ENCODE peak calls at places on chromosome 14, in seven cellular contexts. P, A, R, K, L, T and N are unnamed samples.

GRCh38 chr14:50047274-50047676 is 69.1 kb downstream of the VCPKMT start:
- DNase-seq in P (no peak), R (no peak), A (no peak), K (no peak), T (peak), L (peak), N (peak)

GRCh38 chr14:38255408-38255672 is 553 bp downstream of the CLEC14A start:
- DNase-seq in T (no peak), R (peak), L (no peak), K (no peak), P (no peak), A (no peak), N (no peak)

GRCh38 chr14:75046899-75047298 is 4.4 kb downstream of the MLH3 start:
- DNase-seq in P (no peak), T (no peak), A (no peak), K (no peak), R (no peak), L (no peak), N (no peak)

GRCh38 chr14:66038214-66038977 is 447.8 kb upstream of the CCDC196 start:
- DNase-seq in T (no peak), K (no peak), A (no peak), L (peak), P (no peak), R (no peak), N (no peak)

GRCh38 chr14:83255015-83255726 is 1721.5 kb upstream of the SEL1L start:
- DNase-seq in A (no peak), K (no peak), P (no peak), L (no peak), R (no peak), T (peak), N (no peak)

GRCh38 chr14:50953497-50953896 is 9.2 kb upstream of the PYGL start:
- DNase-seq in K (no peak), T (no peak), R (no peak), L (no peak), A (no peak), P (no peak), N (no peak)

GRCh38 chr14:50928002-50928635 is 16.2 kb downstream of the PYGL start:
- DNase-seq in A (no peak), L (no peak), R (no peak), T (peak), P (no peak), K (no peak), N (no peak)

GRCh38 chr14:22065372-22065771 is 391.8 kb upstream of the OR4E1 start:
- DNase-seq in P (no peak), A (no peak), T (no peak), R (no peak), L (no peak), K (no peak), N (no peak)

GRCh38 chr14:54803926-54804719 is 98.5 kb downstream of the GCH1 start:
- DNase-seq in R (no peak), K (no peak), P (no peak), L (peak), T (no peak), A (no peak), N (no peak)

GRCh38 chr14:101226603-101227425 is 323.3 kb upstream of the RTL1 start:
- DNase-seq in T (no peak), R (peak), K (no peak), A (no peak), P (no peak), L (peak), N (no peak)

GRCh38 chr14:70664698-70665447 is 23.2 kb downstream of the TTC9 start:
- DNase-seq in A (no peak), K (no peak), P (no peak), L (no peak), R (no peak), T (no peak), N (peak)

GRCh38 chr14:88614218-88614907 is 51.5 kb downstream of the ZC3H14 start:
- DNase-seq in A (no peak), R (no peak), K (no peak), L (no peak), P (no peak), T (no peak), N (no peak)

GRCh38 chr14:31133133-31133532 is 74.5 kb downstream of the HECTD1 start:
- DNase-seq in P (no peak), A (no peak), R (no peak), K (no peak), L (no peak), T (no peak), N (no peak)

GRCh38 chr14:51304428-51304827 is 64.4 kb downstream of the TMX1 start:
- DNase-seq in P (no peak), T (no peak), A (no peak), L (no peak), R (no peak), K (no peak), N (no peak)

GRCh38 chr14:66403183-66403582 is 83.0 kb upstream of the CCDC196 start:
- DNase-seq in K (no peak), L (peak), R (no peak), A (peak), T (no peak), P (no peak), N (peak)

GRCh38 chr14:97164014-97164413 is 366.8 kb downstream of the VRK1 start:
- DNase-seq in K (no peak), L (no peak), A (no peak), T (no peak), R (no peak), P (no peak), N (no peak)

GRCh38 chr14:51035611-51036192 is 59.2 kb downstream of the TRIM9 start:
- DNase-seq in R (no peak), T (no peak), K (no peak), L (peak), A (no peak), P (no peak), N (peak)

GRCh38 chr14:76550534-76550933 is 174.6 kb downstream of the ESRRB start:
- DNase-seq in A (no peak), T (no peak), R (no peak), K (no peak), L (no peak), P (peak), N (peak)

GRCh38 chr14:62097072-62097471 is 334.9 kb downstream of the SNAPC1 start:
- DNase-seq in P (no peak), T (no peak), R (no peak), K (no peak), A (no peak), L (no peak), N (no peak)

GRCh38 chr14:102232348-102232625 is 72.7 kb downstream of the MOK start:
- DNase-seq in P (no peak), T (no peak), A (no peak), K (no peak), L (no peak), R (no peak), N (no peak)

GRCh38 chr14:56797003-56797568 is 13.2 kb downstream of the OTX2 start:
- DNase-seq in R (peak), P (no peak), K (no peak), L (no peak), A (no peak), T (no peak), N (no peak)

GRCh38 chr14:50955373-50956043 is 11.2 kb upstream of the PYGL start:
- DNase-seq in P (peak), L (peak), R (no peak), A (peak), K (peak), T (no peak), N (peak)

GRCh38 chr14:78227466-78228077 is 57.4 kb downstream of the NRXN3 start:
- DNase-seq in P (no peak), R (no peak), L (no peak), A (peak), K (no peak), T (no peak), N (no peak)

GRCh38 chr14:101179691-101180211 is 276.2 kb upstream of the RTL1 start:
- DNase-seq in P (no peak), K (no peak), R (no peak), T (no peak), A (no peak), L (no peak), N (no peak)

GRCh38 chr14:92598549-92598905 is 84.9 kb downstream of the RIN3 start:
- DNase-seq in T (no peak), L (no peak), K (no peak), R (no peak), A (no peak), P (no peak), N (no peak)

GRCh38 chr14:76776306-76777251 is 15.3 kb downstream of the VASH1 start:
- DNase-seq in P (no peak), T (no peak), L (peak), R (no peak), K (no peak), A (peak), N (no peak)

GRCh38 chr14:35438910-35439713 is 34.6 kb upstream of the NFKBIA start:
- DNase-seq in P (peak), K (peak), A (peak), R (no peak), L (peak), T (peak), N (no peak)

GRCh38 chr14:75471059-75471458 is 43.2 kb downstream of the JDP2 start:
- DNase-seq in R (no peak), K (no peak), T (no peak), P (no peak), L (no peak), A (no peak), N (no peak)

GRCh38 chr14:65360144-65360784 is 52.3 kb upstream of the FUT8 start:
- DNase-seq in K (peak), R (no peak), P (no peak), L (no peak), A (no peak), T (no peak), N (no peak)

GRCh38 chr14:92635031-92635430 is 113.4 kb downstream of the LGMN start:
- DNase-seq in R (no peak), T (no peak), P (no peak), A (no peak), L (no peak), K (no peak), N (no peak)

GRCh38 chr14:99201351-99202073 is 70.5 kb downstream of the BCL11B start:
- DNase-seq in P (no peak), K (no peak), R (no peak), A (no peak), T (no peak), L (no peak), N (no peak)

GRCh38 chr14:72573725-72574426 is 320.0 kb downstream of the DPF3 start:
- DNase-seq in K (no peak), A (no peak), L (no peak), T (no peak), P (no peak), R (no peak), N (no peak)

GRCh38 chr14:52013984-52014600 is 24.7 kb downstream of the RTRAF start:
- DNase-seq in A (peak), T (no peak), R (peak), K (peak), P (no peak), L (no peak), N (no peak)

DNA sequence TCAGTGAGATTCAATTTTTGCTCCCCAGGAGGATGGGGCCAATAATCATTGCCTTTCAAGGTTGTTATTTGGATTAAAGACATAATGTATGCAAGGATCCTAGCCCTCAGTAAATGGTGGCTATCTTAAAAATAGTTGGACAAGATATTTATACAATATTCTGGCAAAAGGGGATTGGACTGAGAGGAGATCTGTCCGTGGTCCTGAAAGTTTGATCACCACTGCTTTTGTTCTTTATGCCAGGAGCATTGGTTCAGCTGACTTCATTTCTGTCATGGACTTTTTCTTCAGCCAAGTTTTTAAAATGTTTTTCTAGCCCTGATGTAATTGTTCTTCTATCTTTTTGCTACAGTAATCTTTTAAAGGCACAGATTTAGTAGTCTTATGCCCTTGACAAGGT is 70.2 kb upstream of the TCL1A start:
- DNase-seq in K (no peak), L (peak), A (peak), R (no peak), P (no peak), T (no peak), N (peak)
- TF ChIP-seq JUND in K (no peak), L (no peak), A (no peak), R (no peak), P (no peak), T (no peak), N (no peak)

GRCh38 chr14:90204516-90204915 is 51.8 kb upstream of the PSMC1 start:
- DNase-seq in A (no peak), K (no peak), P (no peak), T (no peak), L (no peak), R (no peak), N (no peak)
- TF ChIP-seq JUND in A (no peak), K (no peak), P (no peak), T (no peak), L (no peak), R (no peak), N (no peak)

GRCh38 chr14:79781882-79782281 is 429.4 kb downstream of the DIO2 start:
- DNase-seq in P (no peak), R (no peak), A (no peak), K (no peak), T (no peak), L (no peak), N (no peak)

DNA sequence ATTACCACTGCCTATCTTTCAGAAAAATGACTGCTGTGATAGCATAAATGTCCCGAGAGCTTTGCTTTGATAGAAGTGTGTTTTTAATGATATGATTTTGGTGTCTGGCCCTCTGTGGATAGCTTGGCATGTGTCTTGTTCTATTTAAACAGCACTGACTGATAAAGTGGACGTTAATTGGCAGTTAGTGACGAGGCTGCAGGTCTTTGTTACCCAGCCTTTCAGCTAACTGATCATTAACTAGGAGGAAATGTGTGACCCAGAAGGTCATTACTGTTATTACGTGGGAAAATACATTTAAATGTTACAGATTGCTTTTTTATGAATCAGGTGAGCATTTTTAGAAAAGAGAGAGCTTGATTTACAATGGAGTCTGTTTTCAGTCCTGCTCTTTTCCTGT is 428.2 kb downstream of the DIO2 start:
- DNase-seq in T (no peak), P (no peak), R (no peak), L (no peak), A (no peak), K (no peak), N (no peak)
- TF ChIP-seq JUND in T (no peak), P (no peak), R (no peak), L (no peak), A (no peak), K (no peak), N (no peak)

GRCh38 chr14:104734051-104734587 is 10.1 kb downstream of the ADSS1 start:
- DNase-seq in R (no peak), K (no peak), T (no peak), P (no peak), A (no peak), L (no peak), N (no peak)

GRCh38 chr14:104735830-104736642 is 12.0 kb downstream of the ADSS1 start:
- DNase-seq in P (no peak), A (no peak), R (no peak), L (peak), T (no peak), K (peak), N (no peak)

GRCh38 chr14:104732931-104733681 is 9.1 kb downstream of the ADSS1 start:
- DNase-seq in R (no peak), A (no peak), T (no peak), P (no peak), K (no peak), L (no peak), N (no peak)

GRCh38 chr14:104734601-104734990 is 10.6 kb downstream of the ADSS1 start:
- DNase-seq in K (no peak), A (no peak), R (no peak), T (no peak), P (no peak), L (no peak), N (no peak)

DNA sequence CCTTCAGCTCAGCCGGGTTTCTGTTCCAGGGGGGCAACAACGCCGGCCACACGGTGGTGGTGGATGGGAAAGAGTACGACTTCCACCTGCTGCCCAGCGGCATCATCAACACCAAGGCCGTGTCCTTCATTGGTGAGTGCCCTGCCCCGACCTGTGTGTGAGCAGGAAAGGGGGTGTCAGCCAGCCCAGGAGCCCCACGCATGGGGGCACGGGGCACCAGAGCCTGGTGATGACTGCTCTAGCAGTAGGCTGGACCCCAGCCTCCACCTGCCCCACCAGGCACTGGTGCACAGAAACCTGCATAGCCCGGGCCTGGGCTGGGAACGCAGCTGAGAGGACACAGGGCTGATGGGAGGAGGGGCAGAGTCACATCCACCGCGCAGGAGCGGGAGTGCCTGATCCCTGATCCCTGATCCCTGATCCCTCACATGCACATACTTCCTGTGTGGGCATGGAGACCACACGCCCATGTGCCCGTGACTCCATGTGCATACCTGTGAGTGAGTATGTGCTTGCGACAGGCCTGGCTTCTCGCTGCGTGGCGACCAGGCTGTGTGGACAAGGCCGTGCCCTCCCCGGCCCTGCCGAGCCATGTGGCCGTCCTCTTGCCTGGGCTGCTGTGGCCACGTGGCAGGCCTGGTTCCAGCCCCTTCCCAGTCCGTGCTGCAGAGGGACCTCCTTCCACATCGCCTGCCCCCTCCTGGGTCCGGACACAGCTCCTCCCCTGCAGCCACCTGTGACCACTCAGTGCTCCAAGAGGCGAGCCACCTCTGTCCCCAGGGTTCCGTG is 11.2 kb downstream of the ADSS1 start:
- DNase-seq in L (peak), P (no peak), R (no peak), T (no peak), K (no peak), A (no peak), N (no peak)
- TF ChIP-seq JUND in L (peak), P (no peak), R (no peak), T (no peak), K (no peak), A (no peak), N (no peak)

GRCh38 chr14:69428289-69428998 is 30.0 kb downstream of the SLC39A9 start:
- DNase-seq in A (no peak), P (no peak), T (peak), R (no peak), L (no peak), K (no peak), N (no peak)

GRCh38 chr14:69424139-69424923 is 25.8 kb downstream of the SLC39A9 start:
- DNase-seq in P (no peak), T (no peak), R (no peak), L (peak), A (no peak), K (no peak), N (no peak)

GRCh38 chr14:69427596-69427995 is 29.1 kb downstream of the SLC39A9 start:
- DNase-seq in K (no peak), T (no peak), A (no peak), P (no peak), R (no peak), L (no peak), N (no peak)

DNA sequence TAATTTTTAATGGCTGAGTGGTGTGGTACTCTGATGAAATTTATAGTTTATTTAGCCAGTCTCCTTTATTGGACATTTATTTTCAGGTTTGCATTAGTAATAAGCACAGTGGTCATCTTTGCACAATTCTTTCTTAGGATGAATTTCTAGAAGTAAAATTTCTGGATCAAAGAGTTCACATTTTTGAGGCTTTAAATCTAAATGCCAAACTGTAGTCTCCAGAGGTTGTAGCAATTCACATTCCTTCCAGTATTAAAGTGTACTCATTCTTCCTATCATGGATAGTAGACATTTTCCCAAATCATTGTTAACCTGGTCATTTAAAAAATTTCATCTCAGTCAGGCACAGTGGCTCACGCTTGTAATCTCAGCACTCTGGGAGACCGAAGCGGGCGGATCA is 24.8 kb downstream of the SLC39A9 start:
- DNase-seq in T (no peak), P (no peak), A (no peak), R (no peak), K (no peak), L (no peak), N (no peak)
- TF ChIP-seq JUND in T (no peak), P (no peak), A (no peak), R (no peak), K (no peak), L (no peak), N (no peak)

GRCh38 chr14:103281496-103282231 is 52.4 kb upstream of the EIF5 start:
- DNase-seq in R (no peak), K (peak), P (no peak), A (peak), L (peak), T (no peak), N (peak)
- TF ChIP-seq JUND in R (no peak), K (no peak), P (no peak), A (no peak), L (no peak), T (no peak), N (no peak)

GRCh38 chr14:20516921-20517320 is 11.6 kb downstream of the RNASE10 start:
- DNase-seq in L (no peak), A (no peak), R (no peak), P (no peak), T (no peak), K (no peak), N (no peak)
- TF ChIP-seq JUND in L (no peak), A (no peak), R (no peak), P (no peak), T (no peak), K (no peak), N (no peak)

DNA sequence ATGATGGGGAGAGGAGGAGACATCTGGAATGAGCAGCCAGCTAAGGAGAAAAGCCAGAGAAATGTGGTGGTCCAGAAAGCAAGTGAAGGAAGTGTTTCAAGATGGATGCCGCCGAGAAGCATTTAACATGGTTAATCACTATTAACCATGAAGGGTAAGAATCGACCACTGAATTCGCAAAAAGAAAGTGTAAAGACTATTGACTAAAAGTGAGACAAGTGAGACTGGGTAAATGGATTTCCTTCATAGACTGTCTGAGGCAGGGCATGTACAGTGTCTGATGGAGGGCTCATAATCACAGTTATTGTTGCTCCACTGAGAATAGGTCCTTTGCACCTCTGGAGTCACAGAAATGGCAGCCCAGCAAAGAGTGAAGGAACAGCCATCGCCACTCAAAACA is 25.3 kb upstream of the CLMN start:
- DNase-seq in K (no peak), A (no peak), L (no peak), T (no peak), R (no peak), P (no peak), N (no peak)
- TF ChIP-seq JUND in K (no peak), A (no peak), L (no peak), T (no peak), R (no peak), P (no peak), N (no peak)